ENCODE peak calls at places on chromosomes 11 and 22, in eight cellular contexts. One of them, this sample, is unnamed.

GRCh38 chr22:41928416-41929157 is 2.0 kb upstream of the TNFRSF13C start:
- DNase-seq in neuronal stem cell: no peak
- DNase-seq in posterior vena cava: no peak
- DNase-seq in left cardiac atrium: no peak
- DNase-seq in erythroblast: no peak
- DNase-seq in skeletal muscle cell: no peak
- DNase-seq in right atrium auricular region: no peak
- DNase-seq in glutamatergic neuron: no peak
- DNase-seq in this sample: no peak

GRCh38 chr11:115965754-115966504 is 461.7 kb upstream of the CADM1 start:
- DNase-seq in right atrium auricular region: no peak
- DNase-seq in skeletal muscle cell: no peak
- DNase-seq in erythroblast: no peak
- DNase-seq in posterior vena cava: no peak
- DNase-seq in left cardiac atrium: no peak
- DNase-seq in glutamatergic neuron: no peak
- DNase-seq in neuronal stem cell: no peak
- DNase-seq in this sample: no peak

GRCh38 chr11:78397398-78397797 is 20.2 kb downstream of the GAB2 start:
- DNase-seq in skeletal muscle cell: no peak
- DNase-seq in left cardiac atrium: no peak
- DNase-seq in posterior vena cava: no peak
- DNase-seq in glutamatergic neuron: no peak
- DNase-seq in right atrium auricular region: no peak
- DNase-seq in neuronal stem cell: no peak
- DNase-seq in erythroblast: no peak
- DNase-seq in this sample: no peak

GRCh38 chr11:31812392-31813241 is 1.5 kb upstream of the PAX6 start:
- DNase-seq in left cardiac atrium: no peak
- DNase-seq in skeletal muscle cell: no peak
- DNase-seq in posterior vena cava: no peak
- DNase-seq in right atrium auricular region: no peak
- DNase-seq in erythroblast: no peak
- DNase-seq in neuronal stem cell: no peak
- DNase-seq in glutamatergic neuron: no peak
- DNase-seq in this sample: no peak

GRCh38 chr11:9992306-9992705 is 301.7 kb downstream of the SBF2 start:
- DNase-seq in posterior vena cava: no peak
- DNase-seq in glutamatergic neuron: no peak
- DNase-seq in skeletal muscle cell: no peak
- DNase-seq in left cardiac atrium: no peak
- DNase-seq in neuronal stem cell: no peak
- DNase-seq in erythroblast: no peak
- DNase-seq in right atrium auricular region: no peak
- DNase-seq in this sample: no peak

GRCh38 chr11:116478205-116478604 is 294.6 kb downstream of the BUD13 start:
- DNase-seq in posterior vena cava: no peak
- DNase-seq in left cardiac atrium: no peak
- DNase-seq in glutamatergic neuron: no peak
- DNase-seq in erythroblast: no peak
- DNase-seq in skeletal muscle cell: no peak
- DNase-seq in right atrium auricular region: no peak
- DNase-seq in neuronal stem cell: no peak
- DNase-seq in this sample: no peak

GRCh38 chr11:70079691-70080090 is 1.6 kb downstream of the ANO1 start:
- DNase-seq in posterior vena cava: peak
- DNase-seq in right atrium auricular region: no peak
- DNase-seq in skeletal muscle cell: no peak
- DNase-seq in left cardiac atrium: no peak
- DNase-seq in glutamatergic neuron: no peak
- DNase-seq in erythroblast: no peak
- DNase-seq in neuronal stem cell: no peak
- DNase-seq in this sample: no peak

GRCh38 chr11:91981995-91982394 is 242.6 kb upstream of the FAT3 start:
- DNase-seq in right atrium auricular region: peak
- DNase-seq in skeletal muscle cell: peak
- DNase-seq in erythroblast: no peak
- DNase-seq in glutamatergic neuron: no peak
- DNase-seq in neuronal stem cell: no peak
- DNase-seq in left cardiac atrium: peak
- DNase-seq in posterior vena cava: peak
- DNase-seq in this sample: no peak

GRCh38 chr11:32420937-32421532 is 14.3 kb downstream of the WT1 start:
- DNase-seq in erythroblast: peak
- DNase-seq in neuronal stem cell: no peak
- DNase-seq in posterior vena cava: no peak
- DNase-seq in skeletal muscle cell: no peak
- DNase-seq in left cardiac atrium: no peak
- DNase-seq in glutamatergic neuron: no peak
- DNase-seq in right atrium auricular region: no peak
- DNase-seq in this sample: no peak

GRCh38 chr11:5712507-5712906 is 22.9 kb downstream of the TRIM22 start:
- DNase-seq in posterior vena cava: no peak
- DNase-seq in neuronal stem cell: no peak
- DNase-seq in right atrium auricular region: no peak
- DNase-seq in skeletal muscle cell: no peak
- DNase-seq in erythroblast: peak
- DNase-seq in glutamatergic neuron: no peak
- DNase-seq in left cardiac atrium: no peak
- DNase-seq in this sample: no peak

GRCh38 chr11:68149417-68149816 is 28.2 kb upstream of the CHKA start:
- DNase-seq in left cardiac atrium: no peak
- DNase-seq in neuronal stem cell: no peak
- DNase-seq in posterior vena cava: no peak
- DNase-seq in glutamatergic neuron: no peak
- DNase-seq in skeletal muscle cell: no peak
- DNase-seq in erythroblast: no peak
- DNase-seq in right atrium auricular region: peak
- DNase-seq in this sample: no peak

GRCh38 chr22:19103881-19104821 is 18.1 kb downstream of the DGCR2 start:
- DNase-seq in posterior vena cava: no peak
- DNase-seq in neuronal stem cell: no peak
- DNase-seq in right atrium auricular region: no peak
- DNase-seq in left cardiac atrium: no peak
- DNase-seq in skeletal muscle cell: no peak
- DNase-seq in glutamatergic neuron: peak
- DNase-seq in erythroblast: no peak
- DNase-seq in this sample: no peak

GRCh38 chr22:17922925-17923898 is 101.1 kb downstream of the MICAL3 start:
- DNase-seq in skeletal muscle cell: peak
- DNase-seq in posterior vena cava: no peak
- DNase-seq in erythroblast: no peak
- DNase-seq in right atrium auricular region: no peak
- DNase-seq in neuronal stem cell: no peak
- DNase-seq in left cardiac atrium: no peak
- DNase-seq in glutamatergic neuron: no peak
- DNase-seq in this sample: peak

GRCh38 chr11:110349109-110349996 is 52.9 kb upstream of the RDX start:
- DNase-seq in posterior vena cava: no peak
- DNase-seq in left cardiac atrium: no peak
- DNase-seq in neuronal stem cell: no peak
- DNase-seq in skeletal muscle cell: no peak
- DNase-seq in glutamatergic neuron: no peak
- DNase-seq in right atrium auricular region: peak
- DNase-seq in erythroblast: no peak
- DNase-seq in this sample: peak

GRCh38 chr11:61294717-61295595 is at the start of gene VWCE:
- DNase-seq in erythroblast: peak
- DNase-seq in posterior vena cava: peak
- DNase-seq in neuronal stem cell: peak
- DNase-seq in right atrium auricular region: no peak
- DNase-seq in skeletal muscle cell: no peak
- DNase-seq in glutamatergic neuron: peak
- DNase-seq in left cardiac atrium: peak
- DNase-seq in this sample: peak

GRCh38 chr11:66885469-66886316 is 28.8 kb downstream of the LRFN4 start:
- DNase-seq in erythroblast: no peak
- DNase-seq in left cardiac atrium: no peak
- DNase-seq in right atrium auricular region: no peak
- DNase-seq in glutamatergic neuron: no peak
- DNase-seq in neuronal stem cell: no peak
- DNase-seq in skeletal muscle cell: no peak
- DNase-seq in posterior vena cava: no peak
- DNase-seq in this sample: no peak

GRCh38 chr11:87662287-87662686 is 513.0 kb downstream of the RAB38 start:
- DNase-seq in neuronal stem cell: no peak
- DNase-seq in glutamatergic neuron: no peak
- DNase-seq in skeletal muscle cell: no peak
- DNase-seq in left cardiac atrium: no peak
- DNase-seq in posterior vena cava: no peak
- DNase-seq in erythroblast: no peak
- DNase-seq in right atrium auricular region: no peak
- DNase-seq in this sample: no peak

GRCh38 chr11:105960252-105961245 is 61.5 kb downstream of the MSANTD4 start:
- DNase-seq in posterior vena cava: peak
- DNase-seq in glutamatergic neuron: peak
- DNase-seq in right atrium auricular region: no peak
- DNase-seq in skeletal muscle cell: no peak
- DNase-seq in neuronal stem cell: no peak
- DNase-seq in erythroblast: no peak
- DNase-seq in left cardiac atrium: no peak
- DNase-seq in this sample: no peak

GRCh38 chr11:13009921-13010736 is 1.0 kb downstream of the RASSF10 start:
- DNase-seq in right atrium auricular region: no peak
- DNase-seq in glutamatergic neuron: peak
- DNase-seq in neuronal stem cell: peak
- DNase-seq in skeletal muscle cell: no peak
- DNase-seq in erythroblast: no peak
- DNase-seq in posterior vena cava: no peak
- DNase-seq in left cardiac atrium: peak
- DNase-seq in this sample: peak

GRCh38 chr11:96246718-96247540 is 96.1 kb downstream of the MAML2 start:
- DNase-seq in left cardiac atrium: no peak
- DNase-seq in skeletal muscle cell: peak
- DNase-seq in glutamatergic neuron: no peak
- DNase-seq in right atrium auricular region: no peak
- DNase-seq in erythroblast: no peak
- DNase-seq in posterior vena cava: no peak
- DNase-seq in neuronal stem cell: no peak
- DNase-seq in this sample: no peak

GRCh38 chr11:116563028-116563712 is 209.6 kb downstream of the BUD13 start:
- DNase-seq in left cardiac atrium: no peak
- DNase-seq in posterior vena cava: no peak
- DNase-seq in right atrium auricular region: no peak
- DNase-seq in skeletal muscle cell: no peak
- DNase-seq in neuronal stem cell: no peak
- DNase-seq in erythroblast: no peak
- DNase-seq in glutamatergic neuron: peak
- DNase-seq in this sample: no peak

GRCh38 chr22:20228939-20229272 is 39.2 kb downstream of the RTN4R start:
- DNase-seq in erythroblast: no peak
- DNase-seq in posterior vena cava: no peak
- DNase-seq in skeletal muscle cell: no peak
- DNase-seq in neuronal stem cell: no peak
- DNase-seq in glutamatergic neuron: no peak
- DNase-seq in right atrium auricular region: no peak
- DNase-seq in left cardiac atrium: no peak
- DNase-seq in this sample: no peak

GRCh38 chr11:100677796-100678195 is 9.3 kb upstream of the ARHGAP42 start:
- DNase-seq in neuronal stem cell: no peak
- DNase-seq in posterior vena cava: no peak
- DNase-seq in glutamatergic neuron: no peak
- DNase-seq in erythroblast: no peak
- DNase-seq in skeletal muscle cell: no peak
- DNase-seq in left cardiac atrium: no peak
- DNase-seq in right atrium auricular region: no peak
- DNase-seq in this sample: no peak

GRCh38 chr11:128482512-128483191 is 104.7 kb downstream of the ETS1 start:
- DNase-seq in erythroblast: no peak
- DNase-seq in neuronal stem cell: no peak
- DNase-seq in left cardiac atrium: peak
- DNase-seq in skeletal muscle cell: peak
- DNase-seq in posterior vena cava: no peak
- DNase-seq in glutamatergic neuron: no peak
- DNase-seq in right atrium auricular region: no peak
- DNase-seq in this sample: no peak

GRCh38 chr11:65425105-65425970 is 2.7 kb downstream of the NEAT1 start:
- DNase-seq in glutamatergic neuron: no peak
- DNase-seq in posterior vena cava: peak
- DNase-seq in left cardiac atrium: peak
- DNase-seq in neuronal stem cell: no peak
- DNase-seq in skeletal muscle cell: no peak
- DNase-seq in erythroblast: peak
- DNase-seq in right atrium auricular region: peak
- DNase-seq in this sample: peak

GRCh38 chr22:32720924-32721323 is 80.6 kb upstream of the TIMP3 start:
- DNase-seq in posterior vena cava: no peak
- DNase-seq in right atrium auricular region: no peak
- DNase-seq in erythroblast: no peak
- DNase-seq in left cardiac atrium: no peak
- DNase-seq in glutamatergic neuron: no peak
- DNase-seq in skeletal muscle cell: peak
- DNase-seq in neuronal stem cell: no peak
- DNase-seq in this sample: peak

GRCh38 chr22:48827228-48827810 is 1000.4 kb downstream of the BRD1 start:
- DNase-seq in left cardiac atrium: no peak
- DNase-seq in skeletal muscle cell: no peak
- DNase-seq in glutamatergic neuron: no peak
- DNase-seq in right atrium auricular region: no peak
- DNase-seq in neuronal stem cell: no peak
- DNase-seq in posterior vena cava: peak
- DNase-seq in erythroblast: no peak
- DNase-seq in this sample: no peak

GRCh38 chr11:67483901-67484665 is 1.3 kb downstream of the AIP start:
- DNase-seq in skeletal muscle cell: no peak
- DNase-seq in left cardiac atrium: no peak
- DNase-seq in glutamatergic neuron: no peak
- DNase-seq in erythroblast: no peak
- DNase-seq in posterior vena cava: no peak
- DNase-seq in right atrium auricular region: no peak
- DNase-seq in neuronal stem cell: no peak
- DNase-seq in this sample: no peak

GRCh38 chr22:31347251-31348008 is 1.3 kb upstream of the PATZ1 start:
- DNase-seq in left cardiac atrium: peak
- DNase-seq in right atrium auricular region: no peak
- DNase-seq in erythroblast: peak
- DNase-seq in posterior vena cava: peak
- DNase-seq in glutamatergic neuron: peak
- DNase-seq in skeletal muscle cell: no peak
- DNase-seq in neuronal stem cell: peak
- DNase-seq in this sample: peak

GRCh38 chr22:35568751-35569725 is 28.4 kb downstream of the RASD2 start:
- DNase-seq in posterior vena cava: no peak
- DNase-seq in right atrium auricular region: no peak
- DNase-seq in left cardiac atrium: no peak
- DNase-seq in neuronal stem cell: no peak
- DNase-seq in erythroblast: no peak
- DNase-seq in skeletal muscle cell: no peak
- DNase-seq in glutamatergic neuron: no peak
- DNase-seq in this sample: no peak

GRCh38 chr11:2474059-2474901 is 29.5 kb downstream of the KCNQ1 start:
- DNase-seq in erythroblast: no peak
- DNase-seq in left cardiac atrium: no peak
- DNase-seq in right atrium auricular region: no peak
- DNase-seq in glutamatergic neuron: no peak
- DNase-seq in neuronal stem cell: no peak
- DNase-seq in skeletal muscle cell: no peak
- DNase-seq in posterior vena cava: peak
- DNase-seq in this sample: no peak

GRCh38 chr11:118572075-118572913 is at the start of gene ARCN1:
- DNase-seq in glutamatergic neuron: peak
- DNase-seq in posterior vena cava: peak
- DNase-seq in erythroblast: peak
- DNase-seq in skeletal muscle cell: peak
- DNase-seq in right atrium auricular region: peak
- DNase-seq in neuronal stem cell: peak
- DNase-seq in left cardiac atrium: peak
- DNase-seq in this sample: peak

GRCh38 chr22:46195487-46196165 is 45.3 kb downstream of the PPARA start:
- DNase-seq in skeletal muscle cell: no peak
- DNase-seq in neuronal stem cell: no peak
- DNase-seq in posterior vena cava: no peak
- DNase-seq in erythroblast: no peak
- DNase-seq in left cardiac atrium: no peak
- DNase-seq in glutamatergic neuron: no peak
- DNase-seq in right atrium auricular region: no peak
- DNase-seq in this sample: no peak

GRCh38 chr11:116232364-116232801 is 540.4 kb downstream of the BUD13 start:
- DNase-seq in right atrium auricular region: no peak
- DNase-seq in neuronal stem cell: no peak
- DNase-seq in glutamatergic neuron: no peak
- DNase-seq in left cardiac atrium: no peak
- DNase-seq in skeletal muscle cell: no peak
- DNase-seq in erythroblast: no peak
- DNase-seq in posterior vena cava: peak
- DNase-seq in this sample: no peak